ENCODE peak calls at places on chromosomes 11 and 22, in nine cellular contexts. W is skeletal muscle cell, A is upper lobe of right lung, V is left ventricle myocardium inferior, R is OCI-LY7, Q is A673, O is epithelial cell of proximal tubule, G is H7, P is neural progenitor cell. C is an unnamed sample.

GRCh38 chr11:133740928-133741327 is 104.4 kb downstream of the SPATA19 start:
- DNase-seq in W (no peak), A (no peak), V (no peak), R (no peak), Q (no peak), O (no peak), G (no peak), P (no peak), C (no peak)

GRCh38 chr11:64626637-64627036 is 35.6 kb downstream of the SLC22A12 start:
- DNase-seq in W (no peak), A (no peak), V (no peak), R (no peak), Q (no peak), O (no peak), G (no peak), P (peak; percentile 53), C (no peak)

GRCh38 chr11:46385169-46386004 is 3.9 kb downstream of the MDK start:
- DNase-seq in W (no peak), A (no peak), V (no peak), R (no peak), Q (no peak), O (no peak), G (no peak), P (no peak), C (no peak)

GRCh38 chr11:103061656-103062055 is 30.3 kb downstream of the DCUN1D5 start:
- DNase-seq in W (no peak), A (no peak), V (no peak), R (no peak), Q (no peak), O (no peak), G (no peak), P (no peak), C (no peak)

GRCh38 chr11:33476945-33477584 is 219.9 kb downstream of the HIPK3 start:
- DNase-seq in W (peak; percentile 30), A (no peak), V (no peak), R (no peak), Q (no peak), O (no peak), G (no peak), P (no peak), C (no peak)

GRCh38 chr22:37012262-37012904 is 6.9 kb downstream of the TST start:
- DNase-seq in W (no peak), A (no peak), V (peak; percentile 55), R (no peak), Q (no peak), O (no peak), G (no peak), P (no peak), C (no peak)

GRCh38 chr11:65872555-65873279 is at the start of gene EFEMP2:
- DNase-seq in W (no peak), A (peak; percentile 82), V (peak; percentile 61), R (no peak), Q (no peak), O (no peak), G (peak; percentile 89), P (peak; percentile 57), C (no peak)

GRCh38 chr11:10933455-10934292 is 75.8 kb upstream of the ZBED5 start:
- DNase-seq in W (peak; percentile 79), A (peak; percentile 92), V (peak; percentile 87), R (peak; percentile 80), Q (peak; percentile 92), O (peak; percentile 64), G (peak; percentile 68), P (peak; percentile 95), C (peak; percentile 94)

GRCh38 chr11:30016588-30017363 is at the start of gene KCNA4:
- DNase-seq in W (no peak), A (peak; percentile 68), V (peak; percentile 34), R (no peak), Q (peak; percentile 68), O (no peak), G (peak; percentile 92), P (peak; percentile 88), C (peak; percentile 58)

GRCh38 chr11:121482231-121483129 is 29.7 kb upstream of the SORL1-AS1 start:
- DNase-seq in W (no peak), A (no peak), V (no peak), R (peak; percentile 75), Q (peak; percentile 79), O (no peak), G (no peak), P (no peak), C (no peak)

GRCh38 chr22:37211075-37211852 is 1.0 kb downstream of the SSTR3 start:
- DNase-seq in W (no peak), A (peak; percentile 45), V (no peak), R (no peak), Q (no peak), O (no peak), G (no peak), P (no peak), C (peak; percentile 43)

GRCh38 chr11:72144807-72145565 is 9.5 kb downstream of the FOLR3 start:
- DNase-seq in W (peak; percentile 12), A (no peak), V (no peak), R (no peak), Q (no peak), O (peak; percentile 94), G (no peak), P (no peak), C (no peak)

GRCh38 chr11:63535734-63536133 is 874 bp upstream of the PLAAT4 start:
- DNase-seq in W (no peak), A (no peak), V (no peak), R (no peak), Q (no peak), O (no peak), G (no peak), P (no peak), C (no peak)

GRCh38 chr22:34696557-34696956 is 369.4 kb upstream of the ISX start:
- DNase-seq in W (no peak), A (no peak), V (no peak), R (peak; percentile 6), Q (peak; percentile 2), O (no peak), G (peak; percentile 24), P (peak; percentile 70), C (no peak)

GRCh38 chr22:42943981-42944380 is 71.0 kb downstream of the PACSIN2 start:
- DNase-seq in W (no peak), A (no peak), V (no peak), R (no peak), Q (no peak), O (no peak), G (no peak), P (no peak), C (no peak)

GRCh38 chr22:45072322-45072903 is 62.6 kb upstream of the PHF21B start:
- DNase-seq in W (no peak), A (no peak), V (no peak), R (no peak), Q (no peak), O (no peak), G (peak; percentile 89), P (peak; percentile 58), C (peak; percentile 67)

GRCh38 chr22:46626356-46626755 is 6.2 kb downstream of the GRAMD4 start:
- DNase-seq in W (no peak), A (no peak), V (no peak), R (no peak), Q (no peak), O (no peak), G (no peak), P (no peak), C (no peak)

GRCh38 chr22:33255781-33256180 is 197.6 kb upstream of the SYN3 start:
- DNase-seq in W (no peak), A (no peak), V (no peak), R (peak; percentile 62), Q (no peak), O (no peak), G (no peak), P (no peak), C (no peak)

GRCh38 chr11:86232556-86232955 is 12.0 kb upstream of the EED start:
- DNase-seq in W (no peak), A (no peak), V (no peak), R (no peak), Q (no peak), O (no peak), G (no peak), P (no peak), C (no peak)
- H3K4me3 ChIP-seq in W (no peak overlapping the region), A (no peak overlapping the region), V (no peak overlapping the region), R (no peak overlapping the region), Q (no peak overlapping the region), O (no peak overlapping the region), G (no peak overlapping the region), P (no peak overlapping the region), C (no peak overlapping the region)

GRCh38 chr11:131652231-131652630 is 281.8 kb downstream of the NTM start:
- DNase-seq in W (no peak), A (no peak), V (no peak), R (no peak), Q (no peak), O (no peak), G (no peak), P (no peak), C (no peak)
- H3K4me3 ChIP-seq in W (no peak overlapping the region), A (no peak overlapping the region), V (no peak overlapping the region), R (no peak overlapping the region), Q (no peak overlapping the region), O (no peak overlapping the region), G (no peak overlapping the region), P (no peak overlapping the region), C (no peak overlapping the region)

GRCh38 chr11:131109256-131109655 is 193.0 kb upstream of the SNX19 start:
- DNase-seq in W (peak; percentile 25), A (no peak), V (no peak), R (no peak), Q (no peak), O (no peak), G (no peak), P (no peak), C (no peak)

GRCh38 chr11:131111775-131112174 is 195.5 kb upstream of the SNX19 start:
- DNase-seq in W (no peak), A (no peak), V (no peak), R (no peak), Q (no peak), O (no peak), G (no peak), P (no peak), C (no peak)

GRCh38 chr11:131108780-131109179 is 192.5 kb upstream of the SNX19 start:
- DNase-seq in W (no peak), A (no peak), V (no peak), R (no peak), Q (no peak), O (no peak), G (no peak), P (no peak), C (no peak)
- H3K4me3 ChIP-seq in W (no peak overlapping the region), A (no peak overlapping the region), V (no peak overlapping the region), R (no peak overlapping the region), Q (no peak overlapping the region), O (no peak overlapping the region), G (no peak overlapping the region), P (no peak overlapping the region), C (no peak overlapping the region)

DNA sequence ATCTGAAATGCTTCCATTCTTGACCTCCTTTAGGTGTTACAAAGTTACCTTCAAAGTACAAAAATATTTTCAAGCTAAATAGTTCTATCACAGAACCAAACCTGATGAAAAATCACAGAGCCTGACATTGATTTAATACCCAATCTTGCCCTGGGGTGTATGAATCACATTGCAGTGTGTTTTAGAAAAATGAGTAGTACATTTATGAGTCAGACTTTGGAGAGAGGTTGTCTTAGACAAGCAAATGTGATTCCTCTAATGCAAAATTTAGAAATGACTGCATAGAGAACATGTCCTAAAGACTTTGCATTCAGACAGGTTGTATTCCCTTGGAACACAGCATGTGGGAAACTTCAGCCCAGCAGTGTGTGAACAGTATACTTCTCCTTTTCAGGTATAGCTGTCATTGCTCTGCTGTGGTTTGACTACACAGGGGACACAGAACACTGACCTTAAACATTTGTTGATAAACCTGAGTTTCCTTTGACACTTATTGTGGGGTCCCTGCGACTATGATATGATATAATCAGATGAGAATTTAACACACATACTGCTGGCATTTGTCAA is 972.1 kb downstream of the JRKL start:
- DNase-seq in W (peak; percentile 33), A (no peak), V (no peak), R (no peak), Q (peak; percentile 10), O (no peak), G (no peak), P (no peak), C (no peak)
- H3K4me3 ChIP-seq in W (no peak overlapping the region), A (no peak overlapping the region), V (no peak overlapping the region), R (no peak overlapping the region), Q (no peak overlapping the region), O (no peak overlapping the region), G (no peak overlapping the region), P (no peak overlapping the region), C (no peak overlapping the region)

C was measured in dorsolateral prefrontal cortex.